ENCODE peak calls at places on chromosomes 16 and 17, in ten cellular contexts. L is uterus, N is K562, S is gastrocnemius medialis, Y is ascending aorta, U is IMR-90, K is AG10803, C is OCI-LY7, X is endodermal cell, D is stomach. F is an unnamed sample.

GRCh38 chr16:69822174-69822935 is 60.2 kb downstream of the WWP2 start:
- DNase-seq in K (no peak), D (no peak), S (no peak), N (no peak), L (no peak), U (no peak), Y (no peak), C (no peak), X (no peak), F (no peak)

GRCh38 chr17:41098476-41098875 is 534 bp upstream of the KRTAP4-8 start:
- DNase-seq in Y (no peak), S (no peak), K (peak), U (peak), C (no peak), L (no peak), D (no peak), X (no peak), N (no peak), F (no peak)

GRCh38 chr17:72432143-72432604 is 311.4 kb downstream of the SOX9 start:
- DNase-seq in K (no peak), N (no peak), S (no peak), L (no peak), C (no peak), U (peak), D (no peak), X (no peak), Y (no peak), F (no peak)

GRCh38 chr17:32503251-32504165 is 16.7 kb downstream of the CDK5R1 start:
- DNase-seq in L (no peak), C (peak), N (no peak), Y (no peak), D (no peak), K (no peak), X (no peak), S (no peak), U (no peak), F (no peak)

GRCh38 chr17:31067699-31068184 is 27.0 kb upstream of the NF1 start:
- DNase-seq in N (no peak), U (peak), S (no peak), K (peak), L (no peak), D (no peak), C (no peak), Y (no peak), X (no peak), F (no peak)

GRCh38 chr16:69691980-69692911 is 34.1 kb downstream of the NQO1 start:
- DNase-seq in Y (no peak), K (peak), X (no peak), L (no peak), D (no peak), S (no peak), N (no peak), U (peak), C (peak), F (no peak)

GRCh38 chr17:72877348-72877747 is 215.1 kb downstream of the SLC39A11 start:
- DNase-seq in S (no peak), C (no peak), K (no peak), D (no peak), Y (no peak), X (no peak), L (no peak), N (no peak), U (no peak), F (no peak)

GRCh38 chr16:27999687-28000086 is 63.8 kb downstream of the GSG1L start:
- DNase-seq in N (peak), D (no peak), Y (no peak), U (peak), K (no peak), L (no peak), X (peak), C (no peak), S (no peak), F (no peak)

GRCh38 chr16:79229371-79229770 is 371.2 kb downstream of the MAF start:
- DNase-seq in N (no peak), X (no peak), L (peak), S (no peak), U (no peak), Y (no peak), C (no peak), D (no peak), K (no peak), F (no peak)

GRCh38 chr17:64461788-64462187 is 12.9 kb downstream of the MILR1 start:
- DNase-seq in U (no peak), L (no peak), D (no peak), Y (no peak), X (no peak), K (no peak), C (no peak), S (no peak), N (no peak), F (no peak)

GRCh38 chr16:15643453-15644305 is 725 bp upstream of the MARF1 start:
- DNase-seq in U (peak), C (peak), Y (no peak), X (peak), K (peak), D (no peak), S (peak), L (peak), N (no peak), F (no peak)

GRCh38 chr17:3534881-3535252 is 22.7 kb downstream of the TRPV3 start:
- DNase-seq in U (peak), X (peak), C (no peak), N (no peak), L (no peak), D (no peak), Y (no peak), K (peak), S (no peak), F (no peak)

GRCh38 chr17:57424273-57424672 is 167.9 kb downstream of the MSI2 start:
- DNase-seq in C (no peak), L (no peak), Y (no peak), S (no peak), X (no peak), D (no peak), N (no peak), K (no peak), U (no peak), F (no peak)

GRCh38 chr17:11514981-11515680 is 83.1 kb upstream of the DNAH9 start:
- DNase-seq in U (no peak), L (no peak), K (no peak), S (no peak), N (no peak), D (no peak), Y (no peak), C (no peak), X (no peak), F (no peak)

GRCh38 chr17:47719411-47720152 is 13.5 kb upstream of the TBX21 start:
- DNase-seq in K (peak), L (no peak), Y (no peak), N (no peak), D (no peak), U (peak), S (no peak), C (no peak), X (no peak), F (no peak)

GRCh38 chr17:19650826-19651225 is 2.3 kb downstream of the ALDH3A2 start:
- DNase-seq in L (no peak), Y (no peak), K (peak), U (peak), D (no peak), C (no peak), S (no peak), X (no peak), N (no peak), F (no peak)

GRCh38 chr17:19646788-19647696 is 1.5 kb upstream of the ALDH3A2 start:
- DNase-seq in D (no peak), Y (no peak), U (no peak), L (no peak), C (no peak), X (peak), K (peak), N (no peak), S (peak), F (no peak)

GRCh38 chr17:19651461-19652238 is 3.1 kb downstream of the ALDH3A2 start:
- DNase-seq in D (no peak), C (no peak), X (no peak), K (no peak), N (no peak), Y (no peak), S (no peak), U (no peak), L (no peak), F (no peak)

GRCh38 chr17:19647697-19648474 is 665 bp upstream of the ALDH3A2 start:
- DNase-seq in U (peak), D (peak), L (peak), N (no peak), X (peak), K (peak), S (peak), C (peak), Y (peak), F (peak)

GRCh38 chr17:19648475-19649406 is at the start of gene ALDH3A2:
- DNase-seq in C (peak), Y (peak), D (peak), K (peak), S (peak), X (peak), L (peak), N (peak), U (peak), F (peak)
- TF ChIP-seq CTCF in C (no peak), Y (no peak), D (peak), K (peak), S (peak), X (peak), L (peak), N (no peak), U (no peak), F (no peak)

GRCh38 chr16:369275-369865 is 968 bp downstream of the MRPL28 start:
- DNase-seq in Y (no peak), L (no peak), U (no peak), D (no peak), K (no peak), N (no peak), X (no peak), S (no peak), C (no peak), F (no peak)

GRCh38 chr16:370443-370842 is at the start of gene MRPL28:
- DNase-seq in L (peak), X (peak), Y (peak), D (peak), U (peak), K (peak), S (peak), C (peak), N (peak), F (peak)

GRCh38 chr16:368388-369158 is 1.8 kb downstream of the MRPL28 start:
- DNase-seq in L (no peak), X (no peak), C (no peak), N (no peak), D (no peak), U (no peak), Y (no peak), K (no peak), S (no peak), F (no peak)

GRCh38 chr16:370980-371728 is 816 bp upstream of the MRPL28 start:
- DNase-seq in D (no peak), Y (no peak), L (no peak), U (no peak), K (no peak), C (no peak), X (peak), N (no peak), S (no peak), F (no peak)

DNA sequence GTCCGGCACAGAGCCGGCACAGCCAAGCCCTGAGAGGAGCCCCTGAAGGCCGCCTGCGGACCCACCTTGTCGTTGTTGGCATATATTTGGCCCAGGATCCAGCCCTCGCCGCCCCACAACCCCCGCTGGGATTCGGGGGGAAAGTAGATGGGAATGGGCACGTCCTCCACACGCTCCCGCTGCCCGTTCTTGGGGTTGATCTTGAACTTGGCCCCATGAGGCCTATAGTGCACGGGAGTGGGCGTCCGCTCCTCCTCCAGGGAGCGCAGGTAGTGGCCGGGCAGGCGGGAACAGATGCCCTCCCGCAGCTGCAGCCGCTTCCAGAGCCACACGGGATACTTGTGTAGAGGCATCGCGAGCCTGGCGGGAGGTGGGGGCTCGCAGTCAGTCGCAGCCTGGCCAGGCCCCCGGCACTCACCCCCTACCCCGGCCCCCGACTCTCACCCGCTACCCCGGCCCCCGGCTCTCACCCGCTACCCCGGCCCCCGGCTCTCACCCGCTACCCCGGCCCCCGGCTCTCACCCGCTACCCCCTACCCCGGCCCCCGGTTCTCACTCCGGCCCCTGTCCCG is 387 bp downstream of the MRPL28 start:
- DNase-seq in K (no peak), C (no peak), Y (no peak), D (peak), X (peak), U (no peak), S (no peak), L (no peak), N (no peak), F (no peak)
- H3K4me3 ChIP-seq in K (peak), C (peak), Y (peak), D (peak), X (peak), U (peak), S (peak), L (peak), N (peak), F (peak)

GRCh38 chr17:7719661-7720060 is 2.1 kb downstream of the DNAH2 start:
- DNase-seq in D (no peak), C (no peak), Y (no peak), X (no peak), K (no peak), S (no peak), L (no peak), N (no peak), U (no peak), F (no peak)

GRCh38 chr17:7717756-7718350 is 309 bp downstream of the DNAH2 start:
- DNase-seq in U (no peak), L (no peak), X (no peak), S (no peak), D (no peak), N (no peak), K (peak), Y (no peak), C (no peak), F (no peak)

GRCh38 chr17:7714721-7715594 is 2.6 kb upstream of the DNAH2 start:
- DNase-seq in C (no peak), K (no peak), L (no peak), Y (no peak), U (no peak), N (no peak), D (no peak), S (no peak), X (no peak), F (no peak)

GRCh38 chr17:7716299-7716886 is 1.2 kb upstream of the DNAH2 start:
- DNase-seq in L (no peak), U (no peak), C (no peak), Y (no peak), S (no peak), X (no peak), D (no peak), N (no peak), K (no peak), F (no peak)

DNA sequence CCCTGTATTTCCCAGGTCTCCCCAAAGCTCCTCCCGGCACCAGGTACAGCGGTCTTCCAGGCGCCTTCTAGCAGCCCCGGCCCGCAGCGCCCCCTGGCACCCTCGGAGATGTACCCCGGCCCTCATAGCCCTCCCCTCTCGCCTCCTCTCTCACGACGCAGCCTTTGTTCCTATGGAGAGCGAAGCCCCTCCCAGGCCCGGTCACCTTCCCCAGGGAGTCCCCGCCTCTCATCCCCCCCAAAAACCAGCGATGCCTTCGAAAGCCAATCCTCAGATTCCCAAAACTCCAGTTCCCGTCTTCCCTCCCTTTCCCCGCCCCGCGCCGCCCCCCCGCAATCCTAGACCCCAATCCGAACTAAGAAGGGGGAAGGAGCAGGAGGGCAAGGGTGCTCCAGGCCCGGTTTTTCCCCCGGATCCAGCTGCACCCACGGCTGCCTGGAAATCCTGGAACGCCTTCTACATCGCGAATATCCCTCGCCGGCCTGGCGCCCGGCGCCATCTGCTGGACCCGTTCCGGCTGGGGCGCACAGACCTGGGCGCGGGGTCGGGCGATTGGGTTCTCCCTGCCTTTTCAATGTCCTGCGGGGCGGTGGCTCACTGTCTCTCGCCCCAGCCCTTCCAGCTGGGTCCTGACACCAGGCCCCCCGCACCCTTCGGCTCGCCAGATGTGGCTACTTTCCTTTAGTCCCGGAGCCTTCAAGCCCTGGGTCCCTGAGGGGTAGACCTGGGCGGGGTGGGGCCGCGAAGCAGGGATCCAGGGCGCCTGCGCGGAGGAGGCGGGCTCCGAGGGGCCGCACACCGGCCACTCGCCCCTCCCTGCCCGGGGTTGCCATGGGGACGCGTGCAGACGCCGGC is at the start of gene DNAH2:
- DNase-seq in U (peak), S (peak), Y (peak), C (no peak), D (peak), L (peak), X (peak), N (peak), K (peak), F (peak)
- TF ChIP-seq CTCF in U (peak), S (no peak), Y (no peak), C (peak), D (peak), L (peak), X (peak), N (peak), K (peak), F (peak)

GRCh38 chr17:21246698-21247097 is 6.5 kb downstream of the NATD1 start:
- DNase-seq in Y (no peak), U (no peak), K (no peak), C (no peak), S (no peak), D (no peak), X (no peak), L (no peak), N (no peak), F (no peak)
- H3K4me3 ChIP-seq in Y (no peak), U (no peak), K (no peak), C (no peak), S (no peak), D (no peak), X (no peak), L (no peak), N (no peak), F (no peak)

DNA sequence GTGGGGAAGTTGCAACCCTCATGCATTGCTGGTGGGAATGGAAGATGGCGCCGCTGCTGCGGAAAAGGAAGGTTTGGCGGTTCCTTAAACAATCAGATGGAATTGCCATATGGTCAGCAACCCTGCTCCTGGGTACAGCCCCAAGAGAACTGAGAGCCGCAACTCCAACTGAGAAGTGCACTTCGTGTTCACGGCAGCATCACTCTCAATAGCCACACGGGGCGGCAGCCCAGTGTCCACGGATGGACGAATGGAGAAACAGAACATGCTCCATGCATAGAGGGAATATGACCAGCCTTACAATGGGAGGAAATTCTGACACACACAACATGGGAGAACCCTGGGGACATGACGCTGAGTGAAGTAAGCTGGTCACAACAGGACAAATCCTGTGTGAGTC is 193.3 kb downstream of the RBFOX3 start:
- DNase-seq in X (no peak), Y (no peak), U (no peak), D (no peak), S (no peak), K (no peak), N (no peak), C (no peak), L (no peak), F (no peak)
- TF ChIP-seq CTCF in X (no peak), Y (no peak), U (no peak), D (no peak), S (no peak), K (no peak), N (no peak), C (no peak), L (no peak), F (no peak)

DNA sequence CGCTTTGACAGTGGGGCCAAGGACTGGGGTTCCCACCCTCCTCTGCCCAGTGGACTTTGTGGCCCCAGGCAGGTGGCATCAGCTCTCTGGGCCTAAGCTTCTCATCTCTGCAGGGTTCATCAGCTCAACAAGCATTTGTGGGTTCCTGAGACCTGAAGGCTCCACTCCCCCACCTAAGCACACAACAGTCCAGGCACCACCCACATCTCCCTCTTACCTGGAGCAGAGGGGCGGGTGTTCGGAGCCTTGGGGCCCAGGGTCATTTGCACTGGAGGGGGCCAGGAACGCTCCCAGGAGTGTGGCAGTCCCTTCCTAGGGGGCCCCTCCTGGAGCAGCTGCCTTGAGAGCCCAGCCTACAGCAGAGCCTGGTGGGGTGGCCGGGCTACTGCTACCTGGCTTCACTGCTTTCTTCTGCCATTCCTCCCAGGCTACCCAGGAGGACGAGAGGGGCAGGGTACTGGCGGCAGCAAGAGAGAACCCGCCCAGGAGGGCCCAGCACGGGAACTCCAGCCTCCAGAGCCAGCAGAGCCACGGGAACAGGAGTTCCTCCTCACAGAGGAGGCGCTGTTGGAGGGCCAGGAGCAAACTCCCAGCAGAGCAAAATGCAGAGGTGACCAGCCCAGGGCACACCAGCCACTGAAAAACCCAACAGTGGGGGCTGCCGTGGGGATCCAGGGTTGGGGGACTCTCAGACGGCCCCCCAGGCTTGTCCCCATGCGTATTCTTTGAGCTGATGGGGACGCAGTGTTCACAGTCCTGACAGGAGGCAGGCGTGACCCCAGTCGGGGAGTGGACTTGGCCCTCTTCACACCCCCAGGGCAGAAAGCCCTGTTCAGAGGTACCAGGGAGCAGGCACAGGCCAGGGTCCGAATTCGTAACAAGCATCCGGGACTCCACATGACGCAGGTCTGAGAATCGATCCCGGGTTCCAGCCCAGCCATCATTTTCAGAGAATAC is 35.1 kb upstream of the SLC38A10 start:
- DNase-seq in K (no peak), Y (no peak), S (peak), C (no peak), U (no peak), X (peak), N (no peak), D (no peak), L (no peak), F (no peak)
- H3K4me3 ChIP-seq in K (no peak), Y (no peak), S (no peak), C (no peak), U (no peak), X (no peak), N (no peak), D (no peak), L (no peak), F (no peak)

GRCh38 chr16:4537376-4538066 is 1.1 kb downstream of the CDIP1 start:
- DNase-seq in C (no peak), U (no peak), L (peak), D (peak), X (peak), K (no peak), N (no peak), S (no peak), Y (no peak), F (no peak)

GRCh38 chr16:4536391-4537106 is 2.0 kb downstream of the CDIP1 start:
- DNase-seq in U (no peak), S (no peak), K (no peak), Y (no peak), D (no peak), L (no peak), N (no peak), C (no peak), X (no peak), F (no peak)

GRCh38 chr16:4534151-4534790 is 4.3 kb downstream of the CDIP1 start:
- DNase-seq in S (no peak), Y (no peak), N (no peak), X (no peak), L (no peak), C (no peak), D (no peak), U (no peak), K (no peak), F (no peak)

GRCh38 chr16:4533490-4533889 is 5.1 kb downstream of the CDIP1 start:
- DNase-seq in N (no peak), Y (no peak), S (no peak), D (no peak), U (no peak), L (no peak), K (no peak), X (no peak), C (no peak), F (no peak)

GRCh38 chr16:4535627-4536108 is 2.9 kb downstream of the CDIP1 start:
- DNase-seq in K (no peak), C (no peak), Y (no peak), S (no peak), X (no peak), L (no peak), D (no peak), N (no peak), U (no peak), F (no peak)
- TF ChIP-seq CTCF in K (no peak), C (no peak), Y (no peak), S (no peak), X (no peak), L (no peak), D (no peak), N (no peak), U (no peak), F (no peak)